ENCODE peak calls at places on chromosomes 4 and X, in six cellular contexts. One of them, this sample, is unnamed.

GRCh38 chrX:37796805-37797204 is 16.9 kb downstream of the CYBB start:
- DNase-seq in fibroblast of pulmonary artery: no peak
- DNase-seq in heart right ventricle: peak
- DNase-seq in cardiac muscle cell: no peak
- DNase-seq in tibial nerve: no peak
- DNase-seq in endodermal cell: no peak
- DNase-seq in this sample: no peak

GRCh38 chr4:68347845-68348244 is 2.0 kb downstream of the YTHDC1 start:
- DNase-seq in fibroblast of pulmonary artery: no peak
- DNase-seq in heart right ventricle: no peak
- DNase-seq in cardiac muscle cell: no peak
- DNase-seq in tibial nerve: no peak
- DNase-seq in endodermal cell: no peak
- DNase-seq in this sample: no peak

GRCh38 chr4:26900765-26901164 is 40.1 kb downstream of the STIM2 start:
- DNase-seq in fibroblast of pulmonary artery: no peak
- DNase-seq in heart right ventricle: no peak
- DNase-seq in cardiac muscle cell: no peak
- DNase-seq in tibial nerve: no peak
- DNase-seq in endodermal cell: no peak
- DNase-seq in this sample: no peak

GRCh38 chr4:7652451-7652871 is 217.7 kb upstream of the PSAPL1 start:
- DNase-seq in fibroblast of pulmonary artery: no peak
- DNase-seq in heart right ventricle: no peak
- DNase-seq in cardiac muscle cell: peak
- DNase-seq in tibial nerve: no peak
- DNase-seq in endodermal cell: no peak
- DNase-seq in this sample: no peak

GRCh38 chrX:108020631-108021030 is 24.2 kb upstream of the VSIG1 start:
- DNase-seq in fibroblast of pulmonary artery: peak
- DNase-seq in heart right ventricle: no peak
- DNase-seq in cardiac muscle cell: peak
- DNase-seq in tibial nerve: no peak
- DNase-seq in endodermal cell: peak
- DNase-seq in this sample: peak

GRCh38 chrX:45517090-45517973 is 316.7 kb upstream of the DIPK2B start:
- DNase-seq in fibroblast of pulmonary artery: peak
- DNase-seq in heart right ventricle: no peak
- DNase-seq in cardiac muscle cell: peak
- DNase-seq in tibial nerve: no peak
- DNase-seq in endodermal cell: no peak
- DNase-seq in this sample: no peak

GRCh38 chr4:140472156-140472555 is 25.9 kb downstream of the MGAT4D start:
- DNase-seq in fibroblast of pulmonary artery: no peak
- DNase-seq in heart right ventricle: no peak
- DNase-seq in cardiac muscle cell: no peak
- DNase-seq in tibial nerve: no peak
- DNase-seq in endodermal cell: no peak
- DNase-seq in this sample: no peak

GRCh38 chrX:105882581-105883275 is 60.4 kb downstream of the NRK start:
- DNase-seq in fibroblast of pulmonary artery: peak
- DNase-seq in heart right ventricle: no peak
- DNase-seq in cardiac muscle cell: peak
- DNase-seq in tibial nerve: no peak
- DNase-seq in endodermal cell: no peak
- DNase-seq in this sample: no peak

GRCh38 chr4:25350561-25350960 is 26.5 kb upstream of the ANAPC4 start:
- DNase-seq in fibroblast of pulmonary artery: no peak
- DNase-seq in heart right ventricle: no peak
- DNase-seq in cardiac muscle cell: no peak
- DNase-seq in tibial nerve: no peak
- DNase-seq in endodermal cell: no peak
- DNase-seq in this sample: no peak

GRCh38 chrX:47232803-47233332 is at the start of gene USP11:
- DNase-seq in fibroblast of pulmonary artery: peak
- DNase-seq in heart right ventricle: peak
- DNase-seq in cardiac muscle cell: peak
- DNase-seq in tibial nerve: no peak
- DNase-seq in endodermal cell: peak
- DNase-seq in this sample: peak

GRCh38 chr4:78962597-78963115 is 23.4 kb upstream of the PAQR3 start:
- DNase-seq in fibroblast of pulmonary artery: peak
- DNase-seq in heart right ventricle: no peak
- DNase-seq in cardiac muscle cell: peak
- DNase-seq in tibial nerve: no peak
- DNase-seq in endodermal cell: no peak
- DNase-seq in this sample: no peak

GRCh38 chr4:23881674-23882337 is 8.0 kb downstream of the PPARGC1A start:
- DNase-seq in fibroblast of pulmonary artery: no peak
- DNase-seq in heart right ventricle: no peak
- DNase-seq in cardiac muscle cell: no peak
- DNase-seq in tibial nerve: no peak
- DNase-seq in endodermal cell: no peak
- DNase-seq in this sample: no peak
- TF ChIP-seq CTCF in fibroblast of pulmonary artery: no peak
- TF ChIP-seq CTCF in heart right ventricle: peak
- TF ChIP-seq CTCF in cardiac muscle cell: no peak
- TF ChIP-seq CTCF in tibial nerve: no peak
- TF ChIP-seq CTCF in endodermal cell: peak
- TF ChIP-seq CTCF in this sample: no peak

DNA sequence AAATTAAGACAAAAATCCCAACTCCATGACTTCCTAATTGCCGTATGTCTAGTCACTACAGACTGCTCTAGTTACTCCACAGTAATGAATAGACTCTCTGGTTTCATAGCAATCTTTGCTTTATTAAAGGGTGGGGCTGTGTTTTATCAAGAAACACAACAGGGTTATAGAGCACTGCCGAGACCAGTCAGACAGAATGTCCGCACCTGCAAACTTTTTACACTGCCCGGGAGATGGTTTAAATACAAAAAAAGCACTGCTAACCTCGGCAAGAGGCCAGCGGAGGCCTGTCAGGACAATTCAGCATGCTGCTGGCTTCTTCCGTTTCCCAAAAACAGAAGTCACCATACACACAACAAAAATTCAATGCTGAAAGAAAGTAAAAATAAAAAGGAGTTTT is 67.4 kb downstream of the IRF2 start:
- DNase-seq in fibroblast of pulmonary artery: no peak
- DNase-seq in heart right ventricle: no peak
- DNase-seq in cardiac muscle cell: no peak
- DNase-seq in tibial nerve: peak
- DNase-seq in endodermal cell: no peak
- DNase-seq in this sample: no peak
- TF ChIP-seq CTCF in fibroblast of pulmonary artery: no peak
- TF ChIP-seq CTCF in heart right ventricle: no peak
- TF ChIP-seq CTCF in cardiac muscle cell: no peak
- TF ChIP-seq CTCF in tibial nerve: no peak
- TF ChIP-seq CTCF in endodermal cell: no peak
- TF ChIP-seq CTCF in this sample: no peak

DNA sequence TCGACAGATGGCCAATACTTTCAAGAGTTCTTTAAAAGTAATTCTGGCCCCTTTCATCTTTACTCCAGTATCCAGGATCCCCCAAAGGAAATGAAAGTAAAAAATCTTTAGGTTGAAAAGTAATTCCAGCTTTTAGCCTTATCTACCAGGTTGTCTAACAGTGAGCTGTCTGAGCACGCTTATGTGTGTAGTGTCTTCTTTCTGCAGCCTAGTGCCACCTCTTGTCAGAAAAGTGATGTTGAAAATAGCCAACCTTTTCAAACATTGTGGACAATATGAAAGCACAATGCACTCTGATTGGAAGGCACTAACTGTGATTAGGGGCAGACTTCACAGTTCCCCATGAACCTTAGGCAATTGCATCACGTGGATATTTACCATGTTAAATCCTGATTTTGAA is 92.1 kb downstream of the RELL1 start:
- DNase-seq in fibroblast of pulmonary artery: no peak
- DNase-seq in heart right ventricle: no peak
- DNase-seq in cardiac muscle cell: no peak
- DNase-seq in tibial nerve: no peak
- DNase-seq in endodermal cell: no peak
- DNase-seq in this sample: no peak
- TF ChIP-seq CTCF in fibroblast of pulmonary artery: no peak
- TF ChIP-seq CTCF in heart right ventricle: no peak
- TF ChIP-seq CTCF in cardiac muscle cell: no peak
- TF ChIP-seq CTCF in tibial nerve: no peak
- TF ChIP-seq CTCF in endodermal cell: no peak
- TF ChIP-seq CTCF in this sample: no peak

GRCh38 chrX:41445171-41445570 is 2.0 kb upstream of the NYX start:
- DNase-seq in fibroblast of pulmonary artery: no peak
- DNase-seq in heart right ventricle: no peak
- DNase-seq in cardiac muscle cell: no peak
- DNase-seq in tibial nerve: no peak
- DNase-seq in endodermal cell: peak
- DNase-seq in this sample: peak

GRCh38 chrX:41447897-41448296 is 754 bp downstream of the NYX start:
- DNase-seq in fibroblast of pulmonary artery: no peak
- DNase-seq in heart right ventricle: no peak
- DNase-seq in cardiac muscle cell: no peak
- DNase-seq in tibial nerve: no peak
- DNase-seq in endodermal cell: no peak
- DNase-seq in this sample: no peak

GRCh38 chrX:41442824-41443560 is 4.2 kb upstream of the NYX start:
- DNase-seq in fibroblast of pulmonary artery: no peak
- DNase-seq in heart right ventricle: no peak
- DNase-seq in cardiac muscle cell: no peak
- DNase-seq in tibial nerve: no peak
- DNase-seq in endodermal cell: no peak
- DNase-seq in this sample: peak

GRCh38 chrX:41445781-41446358 is 1.3 kb upstream of the NYX start:
- DNase-seq in fibroblast of pulmonary artery: no peak
- DNase-seq in heart right ventricle: no peak
- DNase-seq in cardiac muscle cell: no peak
- DNase-seq in tibial nerve: no peak
- DNase-seq in endodermal cell: no peak
- DNase-seq in this sample: no peak

DNA sequence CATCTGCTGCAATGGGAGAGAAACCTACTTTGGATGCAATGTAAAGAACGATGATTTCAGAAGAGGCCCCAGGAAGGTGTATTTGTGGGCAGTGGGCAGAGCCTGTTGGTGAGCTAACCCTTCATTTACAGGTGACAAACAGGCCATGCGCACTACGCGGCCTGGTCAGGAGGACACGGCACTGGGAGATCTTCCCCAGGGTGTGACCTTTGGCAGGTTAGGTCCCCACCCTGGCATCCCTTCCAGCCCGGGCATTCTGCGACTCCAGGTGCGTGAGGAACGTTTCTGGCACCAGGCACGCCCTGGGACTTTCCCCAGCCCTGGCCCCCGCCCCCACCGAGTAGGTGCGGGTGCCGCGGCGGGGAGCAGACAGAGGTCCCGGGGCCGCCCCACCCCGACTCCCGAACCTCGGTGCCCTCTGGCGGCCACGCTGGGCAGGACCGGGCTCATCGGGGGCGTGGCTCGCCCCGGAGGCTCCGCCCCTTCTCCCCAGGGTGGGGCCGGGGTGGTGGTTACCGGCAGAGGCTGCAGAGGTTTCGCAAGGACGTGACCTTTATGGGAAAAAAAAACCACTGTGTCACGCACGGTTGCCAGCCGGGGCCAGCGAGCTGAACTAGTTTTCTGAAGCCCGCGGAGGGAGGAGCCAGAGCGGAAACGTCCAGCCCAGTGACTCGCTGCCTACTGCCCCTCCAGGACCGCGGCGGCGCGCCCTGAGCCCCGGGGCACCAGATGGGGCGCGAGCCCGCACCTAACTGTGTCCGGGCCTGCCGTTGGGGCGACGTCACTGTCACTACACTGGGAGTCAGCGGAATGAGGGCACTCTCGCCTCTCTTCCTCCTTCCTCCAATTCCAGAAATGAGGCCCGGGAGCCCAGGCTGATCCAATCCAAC is 5.0 kb upstream of the NYX start:
- DNase-seq in fibroblast of pulmonary artery: peak
- DNase-seq in heart right ventricle: peak
- DNase-seq in cardiac muscle cell: peak
- DNase-seq in tibial nerve: peak
- DNase-seq in endodermal cell: peak
- DNase-seq in this sample: peak
- TF ChIP-seq CTCF in fibroblast of pulmonary artery: peak
- TF ChIP-seq CTCF in heart right ventricle: peak
- TF ChIP-seq CTCF in cardiac muscle cell: peak
- TF ChIP-seq CTCF in tibial nerve: peak
- TF ChIP-seq CTCF in endodermal cell: peak
- TF ChIP-seq CTCF in this sample: peak

GRCh38 chr4:174564529-174564928 is 42.2 kb upstream of the HPGD start:
- DNase-seq in fibroblast of pulmonary artery: no peak
- DNase-seq in heart right ventricle: no peak
- DNase-seq in cardiac muscle cell: no peak
- DNase-seq in tibial nerve: no peak
- DNase-seq in endodermal cell: no peak
- DNase-seq in this sample: no peak
- TF ChIP-seq CTCF in fibroblast of pulmonary artery: no peak
- TF ChIP-seq CTCF in heart right ventricle: no peak
- TF ChIP-seq CTCF in cardiac muscle cell: no peak
- TF ChIP-seq CTCF in tibial nerve: no peak
- TF ChIP-seq CTCF in endodermal cell: no peak
- TF ChIP-seq CTCF in this sample: no peak